ENCODE peak calls at places on chromosomes 3 and 15, in four cellular contexts. Q is H1, D is breast epithelium, A is Peyer's patch. J is an unnamed sample.

GRCh38 chr3:59094446-59094845 is 44.6 kb upstream of the CFAP20DC start:
- DNase-seq in Q (no peak), D (no peak), A (no peak), J (no peak)

GRCh38 chr3:56970401-56971002 is 90.0 kb upstream of the SPATA12 start:
- DNase-seq in Q (no peak), D (no peak), A (no peak), J (no peak)

GRCh38 chr3:42839616-42840015 is 30.4 kb downstream of the ACKR2 start:
- DNase-seq in Q (no peak), D (no peak), A (no peak), J (no peak)

GRCh38 chr3:50322386-50323091 is at the start of gene HYAL2:
- DNase-seq in Q (peak; percentile 76), D (no peak), A (no peak), J (no peak)

GRCh38 chr3:195073866-195074860 is 196.8 kb downstream of the XXYLT1 start:
- DNase-seq in Q (no peak), D (peak; percentile 25), A (peak; percentile 39), J (peak; percentile 77)

GRCh38 chr3:134299185-134299887 is 48.7 kb upstream of the RYK start:
- DNase-seq in Q (no peak), D (no peak), A (no peak), J (no peak)

GRCh38 chr3:136277115-136277514 is 27.0 kb downstream of the PCCB start:
- DNase-seq in Q (no peak), D (no peak), A (no peak), J (no peak)

GRCh38 chr3:195558602-195559001 is 15.5 kb upstream of the PPP1R2 start:
- DNase-seq in Q (no peak), D (no peak), A (no peak), J (no peak)

GRCh38 chr15:29270169-29270955 is 740 bp upstream of the NSMCE3 start:
- DNase-seq in Q (no peak), D (no peak), A (no peak), J (no peak)

GRCh38 chr3:42936157-42936981 is 30.4 kb downstream of the ZNF662 start:
- DNase-seq in Q (no peak), D (no peak), A (no peak), J (no peak)

GRCh38 chr3:126464494-126464893 is 11.2 kb downstream of the ZXDC start:
- DNase-seq in Q (no peak), D (no peak), A (no peak), J (peak; percentile 17)

GRCh38 chr3:187281191-187281714 is 10.3 kb downstream of the MASP1 start:
- DNase-seq in Q (no peak), D (no peak), A (no peak), J (no peak)

GRCh38 chr15:40845036-40845435 is 1.2 kb downstream of the SPINT1 start:
- DNase-seq in Q (no peak), D (no peak), A (no peak), J (no peak)

GRCh38 chr15:37814847-37815246 is 119.6 kb upstream of the TMCO5A start:
- DNase-seq in Q (no peak), D (no peak), A (no peak), J (no peak)

GRCh38 chr15:55819397-55820034 is 76.6 kb upstream of the PRTG start:
- DNase-seq in Q (no peak), D (no peak), A (no peak), J (no peak)

GRCh38 chr3:179348325-179349013 is 960 bp downstream of the MFN1 start:
- DNase-seq in Q (no peak), D (no peak), A (no peak), J (no peak)

GRCh38 chr3:187125319-187126031 is 13.8 kb downstream of the RPL39L start:
- DNase-seq in Q (no peak), D (no peak), A (no peak), J (no peak)

GRCh38 chr3:12758025-12758830 is 831 bp downstream of the TMEM40 start:
- DNase-seq in Q (no peak), D (no peak), A (no peak), J (no peak)

GRCh38 chr3:64238971-64239667 is 13.9 kb upstream of the PRICKLE2 start:
- DNase-seq in Q (peak; percentile 67), D (no peak), A (no peak), J (no peak)

GRCh38 chr15:75059607-75060006 is 36.2 kb downstream of the PPCDC start:
- DNase-seq in Q (no peak), D (no peak), A (no peak), J (peak; percentile 58)

GRCh38 chr15:97459771-97460170 is 500.7 kb upstream of the ARRDC4 start:
- DNase-seq in Q (no peak), D (no peak), A (no peak), J (no peak)

GRCh38 chr3:117874028-117874765 is 1160.4 kb downstream of the IGSF11 start:
- DNase-seq in Q (no peak), D (no peak), A (no peak), J (no peak)

GRCh38 chr15:68419301-68420175 is 12.4 kb downstream of the ITGA11 start:
- DNase-seq in Q (no peak), D (no peak), A (peak; percentile 9), J (no peak)

GRCh38 chr15:29665441-29665985 is 156.8 kb downstream of the TJP1 start:
- DNase-seq in Q (no peak), D (no peak), A (no peak), J (no peak)

GRCh38 chr3:101495552-101495951 is 17.5 kb downstream of the SENP7 start:
- DNase-seq in Q (no peak), D (no peak), A (no peak), J (no peak)

GRCh38 chr3:171514466-171514865 is 54.3 kb upstream of the TNIK start:
- DNase-seq in Q (no peak), D (no peak), A (no peak), J (no peak)

GRCh38 chr3:191148131-191148530 is 50.9 kb upstream of the OSTN start:
- DNase-seq in Q (no peak), D (no peak), A (no peak), J (no peak)

GRCh38 chr15:71103102-71103676 is 12.1 kb upstream of the THSD4 start:
- DNase-seq in Q (peak; percentile 34), D (no peak), A (no peak), J (no peak)

GRCh38 chr15:69160976-69161877 is 792 bp downstream of the GLCE start:
- DNase-seq in Q (peak; percentile 59), D (no peak), A (peak; percentile 66), J (peak; percentile 87)

GRCh38 chr15:56261854-56262509 is 18.3 kb upstream of the RFX7 start:
- DNase-seq in Q (no peak), D (no peak), A (peak; percentile 72), J (peak; percentile 61)

DNA sequence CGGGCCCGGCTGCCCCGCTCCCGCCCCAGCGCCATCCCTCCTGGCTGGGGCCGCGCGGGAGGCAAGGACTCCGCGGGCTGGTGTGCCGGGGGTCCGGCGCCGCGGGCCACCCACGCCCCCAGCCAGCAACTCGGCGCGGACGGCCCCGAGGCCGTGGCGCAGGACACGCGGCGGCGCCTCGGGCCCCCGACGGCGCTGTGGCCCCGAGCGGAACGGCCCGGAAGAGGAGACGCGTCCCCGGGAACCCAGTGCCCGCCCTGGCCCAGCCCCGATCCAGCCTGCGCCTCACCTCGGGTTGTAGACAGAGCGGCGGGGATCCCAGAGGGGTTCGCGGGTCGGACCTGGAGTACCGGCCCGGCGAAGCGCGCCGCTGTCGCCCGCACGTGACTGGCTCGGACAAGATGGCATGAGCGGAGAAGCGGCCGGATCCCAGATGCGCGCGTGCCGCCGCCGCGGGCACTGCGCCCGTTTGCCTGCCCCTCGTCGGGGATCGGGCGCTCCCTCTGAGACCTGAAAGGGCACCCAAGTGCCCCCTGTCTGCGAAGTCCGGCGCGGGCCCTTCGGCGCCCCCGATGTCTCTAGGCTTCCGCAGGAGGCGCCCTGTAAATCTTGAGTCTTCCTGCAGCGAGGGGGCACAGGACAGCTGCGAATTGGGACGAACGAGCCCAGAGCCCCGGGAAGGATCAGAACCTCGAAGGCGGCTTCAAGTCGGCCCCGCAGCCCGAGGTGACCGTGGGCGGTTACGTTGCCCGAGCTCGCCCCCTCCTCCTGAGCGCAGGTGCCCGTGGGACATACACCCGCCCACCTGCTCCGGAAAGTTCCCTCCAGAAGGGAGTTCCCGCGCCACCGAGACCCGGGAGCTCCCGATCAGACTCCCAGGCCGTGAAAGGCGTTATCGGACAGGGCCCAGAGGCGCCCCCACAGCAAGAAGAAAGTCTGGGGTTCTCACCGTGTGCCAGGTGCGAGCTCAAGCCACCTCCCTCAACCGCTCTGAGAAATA is 598 bp upstream of the SFMBT1 start:
- DNase-seq in Q (peak; percentile 86), D (peak; percentile 61), A (peak; percentile 75), J (peak; percentile 95)
- TF ChIP-seq POLR2A in Q (no peak), D (no peak), A (no peak), J (no peak)

GRCh38 chr3:197749315-197749600 is 425 bp upstream of the FYTTD1 start:
- DNase-seq in Q (no peak), D (no peak), A (no peak), J (no peak)

GRCh38 chr3:197750863-197751737 is 1.4 kb downstream of the FYTTD1 start:
- DNase-seq in Q (no peak), D (no peak), A (peak; percentile 60), J (peak; percentile 95)

GRCh38 chr3:197750396-197750831 is 731 bp downstream of the FYTTD1 start:
- DNase-seq in Q (peak; percentile 76), D (no peak), A (peak; percentile 75), J (peak; percentile 91)

GRCh38 chr3:197748597-197749314 is 927 bp upstream of the FYTTD1 start:
- DNase-seq in Q (no peak), D (no peak), A (no peak), J (no peak)

DNA sequence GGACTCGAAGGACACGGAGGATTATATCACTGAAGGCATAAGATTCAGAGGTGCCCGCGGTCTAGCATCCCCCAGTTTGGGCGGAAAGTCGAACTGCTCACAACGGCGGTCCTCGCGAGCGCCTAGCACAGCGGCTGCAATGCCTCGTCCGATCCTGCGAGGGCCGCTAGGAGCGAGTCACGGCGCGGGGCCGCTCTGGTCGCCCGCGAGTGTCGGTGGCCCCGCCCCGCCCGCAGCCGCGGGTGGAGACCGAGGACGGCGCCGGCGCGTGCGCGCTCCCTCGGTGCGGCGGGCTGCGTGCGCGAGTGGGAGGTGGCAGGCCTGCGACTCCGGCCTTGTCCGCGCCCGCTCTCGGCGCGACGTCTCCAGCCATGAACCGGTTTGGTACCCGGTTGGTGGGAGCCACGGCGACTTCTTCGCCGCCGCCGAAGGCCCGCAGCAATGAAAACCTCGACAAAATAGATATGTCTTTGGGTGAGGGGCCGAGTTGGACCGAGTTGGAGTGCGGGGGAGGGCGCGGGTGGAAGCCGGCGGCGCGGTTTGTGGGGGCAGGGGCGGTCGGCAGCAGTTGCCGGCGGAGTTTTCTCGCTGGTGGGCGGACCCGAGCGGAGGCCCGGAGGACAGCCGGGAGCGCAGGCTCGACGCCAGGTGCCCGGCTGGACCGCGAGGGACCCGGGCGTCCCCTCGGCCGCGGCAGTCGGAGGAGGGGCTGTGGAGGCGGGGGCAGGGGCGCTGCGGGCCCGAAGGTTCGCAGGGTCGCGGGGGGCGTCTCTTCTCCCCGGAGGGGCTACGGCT is at the start of gene FYTTD1:
- DNase-seq in Q (peak; percentile 80), D (peak; percentile 90), A (peak; percentile 94), J (peak; percentile 98)
- TF ChIP-seq POLR2A in Q (no peak), D (peak; percentile 42), A (no peak), J (no peak)

DNA sequence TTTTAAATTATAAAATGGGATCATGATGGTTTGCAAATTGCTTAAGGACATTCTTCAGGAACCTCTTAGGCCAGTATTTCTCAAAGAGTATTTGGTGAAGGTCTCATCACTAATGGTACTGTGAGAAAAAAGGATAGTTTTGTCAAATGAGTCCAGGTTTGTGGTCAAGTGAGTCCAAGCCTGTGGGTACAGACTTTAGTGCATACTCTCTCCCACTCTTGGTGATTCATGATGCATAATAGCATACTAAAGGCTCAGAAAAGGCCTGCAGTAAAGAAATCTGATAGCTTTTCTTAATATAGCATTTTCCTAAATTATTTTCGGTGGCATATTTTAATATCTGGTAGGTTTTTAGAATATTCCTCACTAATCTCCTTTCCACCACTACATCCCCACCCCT is 20.0 kb downstream of the BOC start:
- DNase-seq in Q (no peak), D (no peak), A (no peak), J (no peak)
- TF ChIP-seq POLR2A in Q (no peak), D (no peak), A (no peak), J (no peak)

GRCh38 chr15:95127356-95127755 is 896.0 kb downstream of the MCTP2 start:
- DNase-seq in Q (no peak), D (no peak), A (no peak), J (no peak)
- TF ChIP-seq POLR2A in Q (no peak), D (no peak), A (no peak), J (no peak)

J was measured in lower leg skin.